ENCODE peak calls at places on chromosomes 6 and 20, in eight cellular contexts. G is colonic mucosa; F is mesendoderm; U is fibroblast of lung; T is CD8-positive, alpha-beta memory T cell; Q is NT2/D1; R is upper lobe of right lung; J is MM.1S. B is an unnamed sample.

GRCh38 chr6:63808576-63808975 is 173.0 kb downstream of the PHF3 start:
- DNase-seq in G (no peak), U (no peak), R (no peak), F (no peak), Q (no peak), T (no peak), J (no peak), B (no peak)

GRCh38 chr20:1844723-1845523 is 50.3 kb upstream of the SIRPA start:
- DNase-seq in F (no peak), U (peak; percentile 55), Q (no peak), G (peak; percentile 44), T (no peak), R (peak; percentile 75), J (peak; percentile 78), B (peak; percentile 56)

GRCh38 chr6:145948328-145948727 is 15.8 kb downstream of the SHPRH start:
- DNase-seq in G (no peak), J (no peak), Q (no peak), T (no peak), R (no peak), U (peak; percentile 35), F (peak; percentile 18), B (no peak)

GRCh38 chr20:62056377-62056776 is 9.3 kb downstream of the TAF4 start:
- DNase-seq in J (no peak), T (no peak), F (no peak), U (no peak), R (peak; percentile 36), Q (no peak), G (no peak), B (no peak)

GRCh38 chr6:52925042-52925441 is 15.5 kb upstream of the GSTA3 start:
- DNase-seq in Q (no peak), U (no peak), R (no peak), J (no peak), T (no peak), F (no peak), G (no peak), B (no peak)

GRCh38 chr6:158042245-158042798 is 60.7 kb downstream of the SYNJ2 start:
- DNase-seq in Q (no peak), T (no peak), G (no peak), U (peak; percentile 96), F (peak; percentile 53), R (peak; percentile 51), J (no peak), B (peak; percentile 86)

GRCh38 chr6:100446115-100446921 is 18.4 kb downstream of the SIM1 start:
- DNase-seq in R (no peak), U (no peak), Q (no peak), T (no peak), J (no peak), F (peak; percentile 62), G (no peak), B (no peak)

GRCh38 chr6:50712291-50712690 is 1.0 kb upstream of the TFAP2D start:
- DNase-seq in T (no peak), F (no peak), G (no peak), U (no peak), J (no peak), Q (no peak), R (no peak), B (no peak)

GRCh38 chr6:37788259-37788658 is 31.3 kb upstream of the ZFAND3 start:
- DNase-seq in F (no peak), R (no peak), T (no peak), U (no peak), Q (no peak), J (no peak), G (no peak), B (no peak)

GRCh38 chr6:11424395-11425050 is 113.0 kb upstream of the TMEM170B start:
- DNase-seq in T (no peak), J (no peak), R (no peak), F (no peak), G (no peak), Q (no peak), U (no peak), B (no peak)

GRCh38 chr6:11426571-11426970 is 111.0 kb upstream of the TMEM170B start:
- DNase-seq in Q (no peak), T (no peak), U (no peak), J (no peak), F (no peak), G (no peak), R (no peak), B (no peak)

GRCh38 chr6:11425876-11426275 is 111.7 kb upstream of the TMEM170B start:
- DNase-seq in T (no peak), Q (no peak), R (no peak), F (no peak), J (no peak), G (no peak), U (no peak), B (no peak)

GRCh38 chr6:11427091-11427739 is 110.3 kb upstream of the TMEM170B start:
- DNase-seq in T (no peak), J (no peak), Q (no peak), U (no peak), G (no peak), R (no peak), F (no peak), B (no peak)

GRCh38 chr6:11425431-11425871 is 112.1 kb upstream of the TMEM170B start:
- DNase-seq in F (peak; percentile 78), R (no peak), Q (no peak), U (no peak), G (no peak), J (no peak), T (no peak), B (no peak)
- H3K4me1 ChIP-seq in F (peaks cover 16% of the 10 kb centered on the region), R (peaks cover 63% of the 10 kb centered on the region), Q (peaks cover 9% of the 10 kb centered on the region), U (peaks cover 16% of the 10 kb centered on the region), G (no peaks in the 10 kb centered on the region), J (peaks cover 8% of the 10 kb centered on the region), T (no peaks in the 10 kb centered on the region), B (peaks cover 20% of the 10 kb centered on the region)

DNA sequence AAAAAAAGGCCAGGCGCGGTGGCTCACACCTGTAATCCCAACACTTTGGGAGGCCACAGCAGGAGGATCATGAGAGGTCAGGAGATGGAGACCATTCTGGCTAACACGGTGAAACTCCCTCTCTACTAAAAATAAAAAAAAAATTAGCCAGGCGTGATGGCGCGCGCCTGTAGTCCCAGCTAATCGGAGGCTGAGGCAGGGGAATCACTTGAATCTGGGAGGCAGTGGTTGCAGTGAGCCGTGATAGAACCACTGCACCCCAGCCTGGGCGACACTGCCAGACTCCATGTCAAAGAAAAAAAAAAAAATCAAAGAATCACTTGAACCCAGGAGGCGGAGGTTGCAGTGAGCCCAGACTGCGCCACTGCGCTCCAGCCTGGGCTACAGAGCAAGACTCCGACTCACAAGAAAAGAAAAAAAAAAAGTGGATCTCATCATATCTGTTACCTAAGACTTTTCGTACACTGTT is 4.2 kb downstream of the RBM39 start:
- DNase-seq in F (no peak), J (no peak), T (no peak), Q (no peak), R (no peak), G (no peak), U (no peak), B (no peak)
- H3K4me1 ChIP-seq in F (peaks cover 4% of the 10 kb centered on the region), J (peaks cover 13% of the 10 kb centered on the region), T (peaks cover 72% of the 10 kb centered on the region), Q (no peaks in the 10 kb centered on the region), R (peaks cover 56% of the 10 kb centered on the region), G (peaks cover 12% of the 10 kb centered on the region), U (peaks cover 4% of the 10 kb centered on the region), B (peaks cover 56% of the 10 kb centered on the region)

GRCh38 chr6:71476872-71477271 is 188.3 kb downstream of the OGFRL1 start:
- DNase-seq in G (no peak), R (no peak), T (no peak), U (peak; percentile 30), F (peak; percentile 23), Q (no peak), J (no peak), B (no peak)

GRCh38 chr6:71476371-71476770 is 187.8 kb downstream of the OGFRL1 start:
- DNase-seq in J (no peak), G (no peak), R (no peak), Q (no peak), F (no peak), U (no peak), T (no peak), B (no peak)

GRCh38 chr6:71471718-71472117 is 183.1 kb downstream of the OGFRL1 start:
- DNase-seq in U (no peak), F (no peak), T (no peak), J (no peak), R (no peak), G (no peak), Q (no peak), B (no peak)

GRCh38 chr6:71468841-71469750 is 180.5 kb downstream of the OGFRL1 start:
- DNase-seq in J (no peak), Q (no peak), F (no peak), U (peak; percentile 98), R (no peak), G (no peak), T (no peak), B (peak; percentile 80)

DNA sequence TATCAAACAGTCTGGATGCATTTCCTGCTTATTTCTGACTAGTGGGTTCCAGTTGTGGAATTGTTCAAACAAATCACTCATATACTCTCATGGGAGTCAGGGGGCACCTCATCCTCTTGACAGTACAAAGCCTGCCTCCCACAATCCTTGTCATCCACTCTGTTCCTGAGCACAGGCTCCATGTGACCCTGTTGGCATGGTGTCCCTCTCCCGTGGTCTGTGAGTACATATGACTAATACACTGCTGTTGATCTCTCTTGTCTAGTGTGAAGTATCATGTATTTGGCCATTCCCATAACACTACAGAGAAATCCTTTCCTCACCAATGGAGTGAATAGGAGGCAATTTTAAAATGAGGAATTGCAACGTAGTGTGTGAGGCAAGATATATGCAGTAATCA is 185.3 kb downstream of the OGFRL1 start:
- DNase-seq in R (peak; percentile 69), J (no peak), U (peak; percentile 97), Q (no peak), T (no peak), F (no peak), G (peak; percentile 35), B (peak; percentile 56)
- H3K4me1 ChIP-seq in R (peaks cover 39% of the 10 kb centered on the region), J (peaks cover 4% of the 10 kb centered on the region), U (peaks cover 7% of the 10 kb centered on the region), Q (no peaks in the 10 kb centered on the region), T (no peaks in the 10 kb centered on the region), F (no peaks in the 10 kb centered on the region), G (no peaks in the 10 kb centered on the region), B (peaks cover 4% of the 10 kb centered on the region)

GRCh38 chr20:10219452-10219791 is 792 bp downstream of the SNAP25 start:
- DNase-seq in U (peak; percentile 76), F (peak; percentile 73), T (peak; percentile 61), Q (no peak), J (peak; percentile 66), R (peak; percentile 84), G (peak; percentile 62), B (peak; percentile 84)

GRCh38 chr20:10219993-10220750 is 1.5 kb downstream of the SNAP25 start:
- DNase-seq in Q (no peak), F (no peak), T (no peak), U (no peak), R (no peak), G (no peak), J (no peak), B (no peak)

GRCh38 chr20:10217517-10218410 is 866 bp upstream of the SNAP25 start:
- DNase-seq in U (peak; percentile 99), Q (no peak), F (peak; percentile 88), G (no peak), T (no peak), R (no peak), J (no peak), B (peak; percentile 90)

GRCh38 chr20:10218536-10219451 is at the start of gene SNAP25:
- DNase-seq in Q (peak; percentile 88), G (no peak), T (no peak), F (peak; percentile 97), J (no peak), R (no peak), U (peak; percentile 90), B (peak; percentile 87)

DNA sequence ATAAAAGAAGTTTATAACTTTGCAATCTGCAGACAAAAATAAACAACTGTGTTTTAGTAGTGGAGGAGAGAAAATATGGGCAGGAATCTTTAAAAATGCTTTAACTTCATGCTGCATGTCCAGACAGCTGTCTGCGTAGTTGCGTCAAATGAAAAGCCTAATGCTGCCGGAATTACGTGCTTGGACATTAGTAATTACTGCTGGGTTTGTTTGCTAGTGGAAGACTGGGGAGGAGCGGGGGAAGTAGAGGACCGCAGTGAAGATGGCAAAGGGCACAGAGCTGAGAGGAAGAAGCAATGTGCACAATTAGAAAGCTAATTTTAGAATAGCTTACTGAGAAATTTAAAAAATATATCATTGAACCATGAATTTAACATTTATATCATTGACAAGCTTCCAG is 2.4 kb downstream of the SNAP25 start:
- DNase-seq in R (no peak), F (no peak), G (no peak), U (no peak), Q (no peak), T (no peak), J (no peak), B (no peak)
- H3K4me1 ChIP-seq in R (peaks cover 4% of the 10 kb centered on the region), F (no peaks in the 10 kb centered on the region), G (no peaks in the 10 kb centered on the region), U (peaks cover 4% of the 10 kb centered on the region), Q (no peaks in the 10 kb centered on the region), T (peaks cover 7% of the 10 kb centered on the region), J (no peaks in the 10 kb centered on the region), B (no peaks in the 10 kb centered on the region)